ENCODE peak calls at places on chromosomes 12 and 14, in four cellular contexts. R, O, N and M are unnamed samples. For H3K4me1, the result is how much of the 10 kb centered on the place peaks cover.

GRCh38 chr12:65609359-65609771 is 214.9 kb upstream of the HMGA2 start:
- DNase-seq in N (no peak), R (peak), O (no peak), M (peak)

GRCh38 chr12:24408305-24408704 is 458.8 kb upstream of the SOX5 start:
- DNase-seq in O (no peak), R (no peak), N (no peak), M (no peak)

GRCh38 chr14:28609228-28609828 is 157.3 kb upstream of the FOXG1 start:
- DNase-seq in N (no peak), R (peak), O (no peak), M (peak)

GRCh38 chr14:106845286-106846087 is 1319.1 kb downstream of the TMEM121 start:
- DNase-seq in O (no peak), R (no peak), N (no peak), M (no peak)

GRCh38 chr12:94074970-94075695 is 73.2 kb upstream of the PLXNC1 start:
- DNase-seq in O (peak), R (peak), N (no peak), M (peak)

GRCh38 chr12:106584104-106585064 is 1.6 kb downstream of the RFX4 start:
- DNase-seq in O (no peak), N (no peak), R (no peak), M (no peak)

GRCh38 chr14:35197015-35197414 is 74.7 kb downstream of the PRORP start:
- DNase-seq in O (no peak), R (peak), N (no peak), M (peak)

GRCh38 chr12:94586589-94587259 is 63.6 kb downstream of the TMCC3 start:
- DNase-seq in N (no peak), O (no peak), R (peak), M (no peak)

GRCh38 chr14:81303258-81303935 is 82.6 kb upstream of the GTF2A1 start:
- DNase-seq in N (no peak), R (no peak), O (no peak), M (no peak)

GRCh38 chr14:55416866-55417265 is 5.2 kb upstream of the ATG14 start:
- DNase-seq in O (no peak), N (no peak), R (peak), M (no peak)

GRCh38 chr14:77369280-77369679 is 7.6 kb downstream of the TMED8 start:
- DNase-seq in R (no peak), N (no peak), O (no peak), M (no peak)

GRCh38 chr14:34065222-34065621 is 114.3 kb upstream of the EGLN3 start:
- DNase-seq in R (no peak), N (no peak), O (no peak), M (no peak)

GRCh38 chr12:54349658-54350057 is 14.6 kb downstream of the GPR84 start:
- DNase-seq in O (no peak), R (no peak), N (no peak), M (no peak)

GRCh38 chr12:83173250-83173649 is 486.5 kb downstream of the TMTC2 start:
- DNase-seq in R (no peak), O (no peak), N (no peak), M (no peak)

GRCh38 chr12:132904718-132905328 is 17.4 kb upstream of the CHFR start:
- DNase-seq in N (peak), O (peak), R (peak), M (no peak)

GRCh38 chr12:121740847-121741246 is 28.3 kb downstream of the TMEM120B start:
- DNase-seq in N (no peak), R (no peak), O (no peak), M (no peak)

GRCh38 chr14:31962920-31963319 is 114.2 kb upstream of the ARHGAP5 start:
- DNase-seq in N (no peak), R (no peak), O (no peak), M (no peak)

GRCh38 chr12:6850796-6851152 is 312 bp downstream of the CDCA3 start:
- DNase-seq in R (no peak), N (no peak), O (no peak), M (no peak)

GRCh38 chr12:29242921-29243431 is 93.9 kb downstream of the FAR2 start:
- DNase-seq in N (no peak), O (no peak), R (no peak), M (no peak)

GRCh38 chr12:119328111-119328510 is 6.4 kb upstream of the CCDC60 start:
- DNase-seq in R (no peak), N (no peak), O (no peak), M (no peak)

GRCh38 chr14:99387880-99388279 is 92.8 kb downstream of the SETD3 start:
- DNase-seq in R (no peak), N (no peak), O (no peak), M (no peak)

GRCh38 chr14:21072781-21073339 is 2.8 kb downstream of the ARHGEF40 start:
- DNase-seq in O (no peak), N (no peak), R (no peak), M (no peak)

GRCh38 chr14:71300474-71301359 is 393.5 kb downstream of the PCNX1 start:
- DNase-seq in N (no peak), R (peak), O (no peak), M (peak)

GRCh38 chr14:60311417-60311816 is 62.4 kb downstream of the PPM1A start:
- DNase-seq in R (peak), N (no peak), O (no peak), M (peak)

GRCh38 chr12:52688481-52688880 is 8.3 kb upstream of the KRT1 start:
- DNase-seq in R (no peak), O (no peak), N (no peak), M (no peak)
- H3K4me1 ChIP-seq in R (under half), O (under half), N (under half), M (under half)

GRCh38 chr14:90406384-90406798 is 9.6 kb downstream of the CALM1 start:
- DNase-seq in O (no peak), N (no peak), R (no peak), M (no peak)
- H3K4me1 ChIP-seq in O (half or more), N (under half), R (under half), M (under half)

DNA sequence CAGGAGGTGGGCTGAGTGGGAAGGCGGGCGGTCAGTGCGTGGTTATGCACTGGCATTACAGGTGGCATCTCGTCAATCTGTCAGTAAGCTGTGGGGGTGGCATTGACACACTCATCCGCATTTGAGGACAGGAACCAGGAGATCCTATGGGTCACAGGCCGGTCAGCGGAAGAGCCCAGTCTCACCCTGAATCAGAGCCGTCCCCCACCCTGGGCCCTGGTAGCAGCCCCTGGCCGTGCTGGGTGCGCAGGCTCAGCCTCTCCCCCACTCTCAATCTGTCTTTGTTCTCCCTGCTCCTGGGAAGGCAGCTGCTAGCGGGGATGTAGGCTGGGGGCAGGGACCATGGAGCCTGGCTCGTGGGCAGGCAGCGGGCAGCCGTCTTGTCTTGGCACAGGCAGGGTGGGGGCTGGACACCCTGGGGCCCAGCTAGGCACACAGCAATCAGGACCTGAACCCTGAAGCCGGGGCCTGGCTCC is 5.1 kb downstream of the INF2 start:
- DNase-seq in N (no peak), R (no peak), O (no peak), M (no peak)
- H3K4me1 ChIP-seq in N (half or more), R (under half), O (half or more), M (under half)

GRCh38 chr12:124499873-124500231 is 67.6 kb downstream of the NCOR2 start:
- DNase-seq in O (no peak), N (no peak), R (no peak), M (no peak)
- H3K4me1 ChIP-seq in O (half or more), N (under half), R (under half), M (under half)

GRCh38 chr12:128316981-128317526 is 50.1 kb downstream of the TMEM132C start:
- DNase-seq in R (no peak), O (no peak), N (no peak), M (no peak)

GRCh38 chr12:128316078-128316477 is 49.1 kb downstream of the TMEM132C start:
- DNase-seq in N (no peak), R (no peak), O (no peak), M (no peak)

GRCh38 chr12:128318946-128319345 is 52.0 kb downstream of the TMEM132C start:
- DNase-seq in R (no peak), O (no peak), N (no peak), M (no peak)

GRCh38 chr12:128314611-128315010 is 47.6 kb downstream of the TMEM132C start:
- DNase-seq in O (no peak), N (no peak), R (no peak), M (no peak)
- H3K4me1 ChIP-seq in O (under half), N (under half), R (under half), M (under half)

GRCh38 chr12:110316861-110317260 is 35.8 kb downstream of the ATP2A2 start:
- DNase-seq in O (no peak), N (no peak), R (peak), M (peak)

GRCh38 chr12:110312581-110313360 is 31.7 kb downstream of the ATP2A2 start:
- DNase-seq in N (no peak), R (peak), O (no peak), M (peak)

GRCh38 chr12:110311903-110312302 is 30.9 kb downstream of the ATP2A2 start:
- DNase-seq in R (no peak), N (no peak), O (no peak), M (no peak)

GRCh38 chr12:110310754-110311153 is 29.7 kb downstream of the ATP2A2 start:
- DNase-seq in O (no peak), R (no peak), N (no peak), M (no peak)

DNA sequence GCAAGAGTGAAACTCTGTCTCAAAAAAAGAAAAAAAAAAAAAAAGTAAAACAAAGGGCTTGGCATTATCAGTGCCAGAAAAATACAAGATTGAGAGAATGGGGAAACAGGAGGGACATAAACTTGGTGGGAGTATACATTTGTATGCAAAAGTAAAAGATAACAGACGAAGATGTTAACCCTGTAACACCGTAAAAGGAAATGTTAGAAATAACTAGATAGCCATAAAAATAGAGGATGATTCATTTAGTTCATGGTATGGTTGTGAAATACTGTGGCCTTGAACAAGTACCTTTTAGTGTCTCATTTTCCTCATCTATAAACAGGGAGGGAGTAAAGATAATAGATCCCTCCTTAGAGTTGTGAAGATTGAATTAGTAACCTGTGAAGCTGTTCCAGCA is 33.3 kb downstream of the ATP2A2 start:
- DNase-seq in O (no peak), N (no peak), R (peak), M (peak)
- H3K4me1 ChIP-seq in O (half or more), N (under half), R (half or more), M (under half)